ENCODE peak calls at places on chromosomes 7 and 10, in seven cellular contexts. H is H54, O is stomach, X is tibial nerve, D is heart left ventricle, F is IMR-90, U is HCT116. W is an unnamed sample.

GRCh38 chr7:30941582-30942310 is 22.0 kb upstream of the GHRHR start:
- DNase-seq in H (no peak), O (no peak), X (no peak), D (no peak), F (no peak), U (no peak), W (no peak)

GRCh38 chr10:24444337-24444736 is 235.4 kb downstream of the KIAA1217 start:
- DNase-seq in H (peak; percentile 33), O (no peak), X (no peak), D (no peak), F (peak; percentile 96), U (no peak), W (no peak)

GRCh38 chr7:80307251-80307856 is 172.7 kb downstream of the GNAI1 start:
- DNase-seq in H (no peak), O (no peak), X (no peak), D (no peak), F (peak; percentile 85), U (no peak), W (no peak)

GRCh38 chr10:48496831-48497792 is 107.8 kb downstream of the ARHGAP22 start:
- DNase-seq in H (peak; percentile 80), O (peak; percentile 13), X (no peak), D (peak; percentile 62), F (peak; percentile 78), U (no peak), W (no peak)

GRCh38 chr7:69640216-69640615 is 41.9 kb downstream of the AUTS2 start:
- DNase-seq in H (no peak), O (no peak), X (no peak), D (no peak), F (no peak), U (no peak), W (no peak)

GRCh38 chr10:79336276-79336675 is 11.0 kb upstream of the PPIF start:
- DNase-seq in H (no peak), O (no peak), X (no peak), D (no peak), F (no peak), U (no peak), W (no peak)

GRCh38 chr7:128358233-128358632 is 3.3 kb downstream of the PRRT4 start:
- DNase-seq in H (no peak), O (no peak), X (no peak), D (no peak), F (no peak), U (no peak), W (no peak)

GRCh38 chr7:92835140-92835850 is 1.1 kb downstream of the CDK6 start:
- DNase-seq in H (peak; percentile 32), O (peak; percentile 65), X (no peak), D (peak; percentile 64), F (peak; percentile 74), U (peak; percentile 72), W (peak; percentile 56)

GRCh38 chr10:58412502-58412961 is 27.3 kb downstream of the TFAM start:
- DNase-seq in H (no peak), O (no peak), X (no peak), D (no peak), F (peak; percentile 63), U (no peak), W (no peak)

GRCh38 chr7:100157069-100157333 is 1.5 kb downstream of the TRAPPC14 start:
- DNase-seq in H (no peak), O (no peak), X (no peak), D (no peak), F (no peak), U (no peak), W (no peak)

GRCh38 chr10:58921366-58921947 is 255.0 kb upstream of the PHYHIPL start:
- DNase-seq in H (no peak), O (no peak), X (no peak), D (no peak), F (no peak), U (no peak), W (no peak)

GRCh38 chr10:49119746-49120145 is 4.4 kb upstream of the VSTM4 start:
- DNase-seq in H (no peak), O (no peak), X (no peak), D (no peak), F (peak; percentile 54), U (no peak), W (no peak)

GRCh38 chr7:150962743-150963399 is 15.2 kb downstream of the KCNH2 start:
- DNase-seq in H (peak; percentile 91), O (peak; percentile 54), X (no peak), D (peak; percentile 77), F (peak; percentile 37), U (no peak), W (peak; percentile 75)

GRCh38 chr10:3781458-3782098 is 3.4 kb downstream of the KLF6 start:
- DNase-seq in H (no peak), O (peak; percentile 59), X (peak; percentile 42), D (peak; percentile 76), F (peak; percentile 55), U (no peak), W (peak; percentile 79)

GRCh38 chr10:28676968-28677888 is at the start of gene BAMBI:
- DNase-seq in H (peak; percentile 81), O (peak; percentile 95), X (peak; percentile 78), D (peak; percentile 94), F (peak; percentile 89), U (peak; percentile 77), W (peak; percentile 76)
- TF ChIP-seq POLR2A in H (peak; percentile 98), O (no peak), X (peak; percentile 89), D (peak; percentile 95), F (peak; percentile 97), U (no peak), W (peak; percentile 84)

DNA sequence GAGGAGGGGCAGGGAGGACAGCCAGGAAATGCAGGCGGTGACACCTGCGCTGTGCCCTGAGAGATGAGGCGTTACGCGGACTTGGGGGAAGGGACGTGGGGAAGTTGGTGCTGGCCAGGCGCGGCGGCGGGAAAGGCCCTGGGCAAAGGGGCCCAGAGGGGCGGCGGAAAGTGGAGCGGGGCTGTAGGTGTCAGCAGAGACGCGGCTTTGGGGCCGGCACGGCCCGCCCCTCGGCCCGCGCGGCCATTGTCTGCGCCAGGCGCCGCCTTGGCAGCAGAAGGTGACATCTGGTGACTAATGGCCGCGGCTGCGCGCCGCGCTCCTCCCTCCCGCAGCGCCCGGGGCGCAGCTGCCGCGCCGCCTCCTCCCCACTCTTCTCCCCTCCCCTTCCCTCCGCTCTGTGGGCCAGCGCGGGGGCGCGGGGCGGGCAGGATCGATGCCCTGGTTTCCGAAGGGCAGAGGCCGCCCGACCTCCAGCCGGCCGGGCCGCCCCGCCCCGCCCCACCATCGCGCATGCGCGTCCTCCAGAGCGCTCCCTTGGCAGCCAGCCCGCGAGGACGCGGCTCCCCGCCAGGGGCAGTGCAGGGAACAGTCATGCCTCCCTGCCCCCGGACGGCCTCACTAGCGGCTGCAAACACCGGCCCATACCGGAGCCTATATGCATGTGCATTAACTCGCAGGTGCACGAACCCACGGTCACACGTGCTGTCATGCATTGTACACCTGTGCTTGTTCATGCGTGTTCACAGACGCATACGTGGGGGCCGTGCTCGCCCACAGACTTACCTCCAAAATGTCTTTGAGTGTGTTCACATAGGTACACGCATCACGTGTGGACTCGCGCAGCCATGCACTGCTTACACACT is 269.6 kb downstream of the RPS24 start:
- DNase-seq in H (peak; percentile 99), O (peak; percentile 96), X (peak; percentile 89), D (peak; percentile 96), F (peak; percentile 85), U (peak; percentile 85), W (peak; percentile 97)
- TF ChIP-seq POLR2A in H (peak; percentile 48), O (no peak), X (peak; percentile 16), D (peak; percentile 3), F (peak; percentile 63), U (peak; percentile 79), W (peak; percentile 87)

GRCh38 chr10:99659868-99660366 is 608 bp downstream of the ENTPD7 start:
- DNase-seq in H (no peak), O (no peak), X (no peak), D (no peak), F (no peak), U (no peak), W (peak; percentile 53)

GRCh38 chr10:99660662-99661369 is 1.5 kb downstream of the ENTPD7 start:
- DNase-seq in H (no peak), O (no peak), X (no peak), D (no peak), F (peak; percentile 14), U (no peak), W (no peak)

GRCh38 chr10:99658622-99659030 is 683 bp upstream of the ENTPD7 start:
- DNase-seq in H (no peak), O (peak; percentile 74), X (peak; percentile 16), D (peak; percentile 45), F (peak; percentile 55), U (peak; percentile 12), W (peak; percentile 70)

GRCh38 chr10:99661370-99661749 is 2.1 kb downstream of the ENTPD7 start:
- DNase-seq in H (peak; percentile 55), O (no peak), X (no peak), D (no peak), F (peak; percentile 93), U (no peak), W (no peak)

DNA sequence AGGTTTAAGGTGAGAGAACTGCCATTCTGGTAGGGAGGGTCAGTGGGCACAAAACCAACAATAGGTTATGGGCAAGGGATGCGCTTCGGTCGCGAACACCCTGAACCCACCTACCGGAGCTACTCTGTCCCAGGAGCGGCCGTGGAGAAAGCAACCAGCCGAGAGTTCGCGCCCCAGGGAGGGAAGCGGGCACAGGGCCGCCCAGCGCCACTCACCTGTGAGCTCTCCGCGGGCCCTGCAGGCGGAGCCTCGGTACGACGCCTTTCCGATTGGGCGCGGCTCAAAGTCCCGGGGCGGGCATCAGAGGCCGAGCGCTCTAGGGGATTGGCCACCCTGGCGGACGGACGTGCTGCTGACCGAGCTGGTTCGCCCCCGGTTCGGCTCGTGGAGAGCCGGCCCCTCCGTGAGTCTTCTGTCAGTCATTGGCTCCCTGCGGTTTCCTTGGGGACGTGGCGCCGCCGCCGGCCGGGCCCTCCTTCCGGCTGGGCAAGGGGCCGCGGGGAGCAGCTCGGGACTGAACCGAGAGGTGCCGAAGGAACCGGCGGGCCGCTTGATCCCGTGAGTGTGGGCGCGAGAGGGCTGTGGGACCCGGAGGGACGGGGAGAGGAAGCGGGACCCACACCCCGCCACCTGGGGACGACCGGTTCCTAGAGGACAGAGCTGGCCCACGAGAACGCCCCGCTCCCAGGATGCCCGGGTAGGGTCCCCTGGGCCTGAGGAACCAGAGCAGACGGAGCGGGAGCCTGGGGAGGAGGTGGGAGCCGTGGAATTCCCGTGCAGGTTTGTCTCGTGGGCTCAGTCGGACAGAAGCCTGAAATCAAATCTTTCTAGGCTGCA is at the start of gene ENTPD7:
- DNase-seq in H (peak; percentile 93), O (peak; percentile 97), X (peak; percentile 79), D (peak; percentile 96), F (peak; percentile 95), U (peak; percentile 95), W (peak; percentile 98)
- TF ChIP-seq POLR2A in H (peak; percentile 68), O (no peak), X (no peak), D (no peak), F (peak; percentile 88), U (peak; percentile 85), W (peak; percentile 76)

GRCh38 chr7:270351-270983 is 19.5 kb upstream of the FOXL3 start:
- DNase-seq in H (no peak), O (no peak), X (no peak), D (peak; percentile 10), F (no peak), U (no peak), W (no peak)

GRCh38 chr7:268991-269390 is 21.0 kb upstream of the FOXL3 start:
- DNase-seq in H (no peak), O (no peak), X (no peak), D (peak; percentile 11), F (no peak), U (no peak), W (no peak)

GRCh38 chr7:271266-272107 is 18.5 kb upstream of the FOXL3 start:
- DNase-seq in H (no peak), O (no peak), X (no peak), D (no peak), F (no peak), U (no peak), W (no peak)

GRCh38 chr7:272108-272615 is 17.8 kb upstream of the FOXL3 start:
- DNase-seq in H (no peak), O (no peak), X (no peak), D (peak; percentile 14), F (no peak), U (no peak), W (no peak)

GRCh38 chr7:269721-270120 is 20.2 kb upstream of the FOXL3 start:
- DNase-seq in H (no peak), O (no peak), X (no peak), D (peak; percentile 8), F (no peak), U (no peak), W (no peak)
- TF ChIP-seq POLR2A in H (no peak), O (no peak), X (no peak), D (no peak), F (no peak), U (no peak), W (no peak)